ENCODE peak calls at places on chromosome 17, in seven cellular contexts. One of them, this sample, is unnamed.

GRCh38 chr17:66707051-66707450 is 127.9 kb upstream of the CACNG5 start:
- DNase-seq in lower lobe of right lung: no peak
- DNase-seq in HFF-Myc: no peak
- DNase-seq in ovary: no peak
- DNase-seq in GM23338: no peak
- DNase-seq in fibroblast of lung: no peak
- DNase-seq in stomach: no peak
- DNase-seq in this sample: no peak

GRCh38 chr17:41058741-41059140 is 1.2 kb downstream of the KRTAP2-3 start:
- DNase-seq in lower lobe of right lung: no peak
- DNase-seq in HFF-Myc: no peak
- DNase-seq in ovary: no peak
- DNase-seq in GM23338: no peak
- DNase-seq in fibroblast of lung: no peak
- DNase-seq in stomach: no peak
- DNase-seq in this sample: no peak

GRCh38 chr17:58329808-58330543 is 1.4 kb upstream of the TSPOAP1 start:
- DNase-seq in lower lobe of right lung: peak; percentile 5
- DNase-seq in HFF-Myc: no peak
- DNase-seq in ovary: no peak
- DNase-seq in GM23338: no peak
- DNase-seq in fibroblast of lung: no peak
- DNase-seq in stomach: no peak
- DNase-seq in this sample: no peak

GRCh38 chr17:66420961-66421371 is 118.6 kb downstream of the PRKCA start:
- DNase-seq in lower lobe of right lung: no peak
- DNase-seq in HFF-Myc: no peak
- DNase-seq in ovary: no peak
- DNase-seq in GM23338: no peak
- DNase-seq in fibroblast of lung: peak; percentile 78
- DNase-seq in stomach: no peak
- DNase-seq in this sample: no peak

GRCh38 chr17:28335959-28336871 is 654 bp downstream of the TNFAIP1 start:
- DNase-seq in lower lobe of right lung: no peak
- DNase-seq in HFF-Myc: peak; percentile 59
- DNase-seq in ovary: peak; percentile 62
- DNase-seq in GM23338: peak; percentile 94
- DNase-seq in fibroblast of lung: peak; percentile 71
- DNase-seq in stomach: peak; percentile 68
- DNase-seq in this sample: peak; percentile 80

GRCh38 chr17:52148288-52148968 is 10.1 kb downstream of the CA10 start:
- DNase-seq in lower lobe of right lung: no peak
- DNase-seq in HFF-Myc: no peak
- DNase-seq in ovary: no peak
- DNase-seq in GM23338: no peak
- DNase-seq in fibroblast of lung: no peak
- DNase-seq in stomach: no peak
- DNase-seq in this sample: no peak

GRCh38 chr17:74391771-74392170 is 24.5 kb downstream of the GPR142 start:
- DNase-seq in lower lobe of right lung: no peak
- DNase-seq in HFF-Myc: no peak
- DNase-seq in ovary: no peak
- DNase-seq in GM23338: no peak
- DNase-seq in fibroblast of lung: no peak
- DNase-seq in stomach: peak; percentile 48
- DNase-seq in this sample: no peak

GRCh38 chr17:55433629-55434422 is 12.2 kb upstream of the MMD start:
- DNase-seq in lower lobe of right lung: no peak
- DNase-seq in HFF-Myc: peak; percentile 93
- DNase-seq in ovary: no peak
- DNase-seq in GM23338: no peak
- DNase-seq in fibroblast of lung: peak; percentile 99
- DNase-seq in stomach: peak; percentile 46
- DNase-seq in this sample: peak; percentile 96

GRCh38 chr17:3335876-3336275 is 37.7 kb upstream of the OR3A1 start:
- DNase-seq in lower lobe of right lung: no peak
- DNase-seq in HFF-Myc: no peak
- DNase-seq in ovary: no peak
- DNase-seq in GM23338: peak; percentile 15
- DNase-seq in fibroblast of lung: no peak
- DNase-seq in stomach: no peak
- DNase-seq in this sample: no peak
- TF ChIP-seq CTCF in lower lobe of right lung: no peak
- TF ChIP-seq CTCF in HFF-Myc: no peak
- TF ChIP-seq CTCF in ovary: no peak
- TF ChIP-seq CTCF in GM23338: peak; percentile 55
- TF ChIP-seq CTCF in fibroblast of lung: no peak
- TF ChIP-seq CTCF in stomach: no peak
- TF ChIP-seq CTCF in this sample: peak; percentile 40

GRCh38 chr17:46730026-46730425 is 88.5 kb downstream of the WNT3 start:
- DNase-seq in lower lobe of right lung: no peak
- DNase-seq in HFF-Myc: no peak
- DNase-seq in ovary: no peak
- DNase-seq in GM23338: no peak
- DNase-seq in fibroblast of lung: no peak
- DNase-seq in stomach: no peak
- DNase-seq in this sample: no peak

GRCh38 chr17:46730679-46731078 is 87.8 kb downstream of the WNT3 start:
- DNase-seq in lower lobe of right lung: no peak
- DNase-seq in HFF-Myc: no peak
- DNase-seq in ovary: no peak
- DNase-seq in GM23338: no peak
- DNase-seq in fibroblast of lung: no peak
- DNase-seq in stomach: no peak
- DNase-seq in this sample: no peak

GRCh38 chr17:46726106-46726670 is 92.3 kb downstream of the WNT3 start:
- DNase-seq in lower lobe of right lung: no peak
- DNase-seq in HFF-Myc: no peak
- DNase-seq in ovary: no peak
- DNase-seq in GM23338: no peak
- DNase-seq in fibroblast of lung: peak; percentile 14
- DNase-seq in stomach: no peak
- DNase-seq in this sample: no peak

GRCh38 chr17:46732133-46732532 is 86.4 kb downstream of the WNT3 start:
- DNase-seq in lower lobe of right lung: no peak
- DNase-seq in HFF-Myc: no peak
- DNase-seq in ovary: no peak
- DNase-seq in GM23338: peak; percentile 12
- DNase-seq in fibroblast of lung: no peak
- DNase-seq in stomach: no peak
- DNase-seq in this sample: no peak

GRCh38 chr17:46727572-46728348 is 90.7 kb downstream of the WNT3 start:
- DNase-seq in lower lobe of right lung: no peak
- DNase-seq in HFF-Myc: peak; percentile 16
- DNase-seq in ovary: no peak
- DNase-seq in GM23338: no peak
- DNase-seq in fibroblast of lung: peak; percentile 23
- DNase-seq in stomach: no peak
- DNase-seq in this sample: no peak
- H3K4me3 ChIP-seq in lower lobe of right lung: no peak overlapping the region
- H3K4me3 ChIP-seq in HFF-Myc: no peak overlapping the region
- H3K4me3 ChIP-seq in ovary: no peak overlapping the region
- H3K4me3 ChIP-seq in GM23338: no peak overlapping the region
- H3K4me3 ChIP-seq in fibroblast of lung: no peak overlapping the region
- H3K4me3 ChIP-seq in stomach: no peak overlapping the region
- H3K4me3 ChIP-seq in this sample: no peak overlapping the region

GRCh38 chr17:34465756-34466155 is 102.7 kb upstream of the CCL1 start:
- DNase-seq in lower lobe of right lung: no peak
- DNase-seq in HFF-Myc: no peak
- DNase-seq in ovary: no peak
- DNase-seq in GM23338: no peak
- DNase-seq in fibroblast of lung: no peak
- DNase-seq in stomach: no peak
- DNase-seq in this sample: no peak
- TF ChIP-seq CTCF in lower lobe of right lung: no peak
- TF ChIP-seq CTCF in HFF-Myc: no peak
- TF ChIP-seq CTCF in ovary: no peak
- TF ChIP-seq CTCF in GM23338: no peak
- TF ChIP-seq CTCF in fibroblast of lung: no peak
- TF ChIP-seq CTCF in stomach: no peak
- TF ChIP-seq CTCF in this sample: no peak

GRCh38 chr17:2178798-2179505 is 124.0 kb downstream of the HIC1 start:
- DNase-seq in lower lobe of right lung: no peak
- DNase-seq in HFF-Myc: no peak
- DNase-seq in ovary: peak; percentile 54
- DNase-seq in GM23338: no peak
- DNase-seq in fibroblast of lung: no peak
- DNase-seq in stomach: no peak
- DNase-seq in this sample: no peak

GRCh38 chr17:2177235-2177811 is 122.4 kb downstream of the HIC1 start:
- DNase-seq in lower lobe of right lung: no peak
- DNase-seq in HFF-Myc: no peak
- DNase-seq in ovary: no peak
- DNase-seq in GM23338: no peak
- DNase-seq in fibroblast of lung: peak; percentile 63
- DNase-seq in stomach: no peak
- DNase-seq in this sample: no peak

GRCh38 chr17:2181206-2181983 is 122.2 kb downstream of the SMG6 start:
- DNase-seq in lower lobe of right lung: no peak
- DNase-seq in HFF-Myc: no peak
- DNase-seq in ovary: peak; percentile 82
- DNase-seq in GM23338: peak; percentile 25
- DNase-seq in fibroblast of lung: peak; percentile 95
- DNase-seq in stomach: no peak
- DNase-seq in this sample: no peak

GRCh38 chr17:2180768-2181167 is 122.8 kb downstream of the SMG6 start:
- DNase-seq in lower lobe of right lung: no peak
- DNase-seq in HFF-Myc: no peak
- DNase-seq in ovary: peak; percentile 8
- DNase-seq in GM23338: no peak
- DNase-seq in fibroblast of lung: no peak
- DNase-seq in stomach: no peak
- DNase-seq in this sample: no peak

GRCh38 chr17:2179615-2180295 is 123.8 kb downstream of the SMG6 start:
- DNase-seq in lower lobe of right lung: no peak
- DNase-seq in HFF-Myc: peak; percentile 99
- DNase-seq in ovary: peak; percentile 93
- DNase-seq in GM23338: no peak
- DNase-seq in fibroblast of lung: peak; percentile 100
- DNase-seq in stomach: peak; percentile 71
- DNase-seq in this sample: no peak
- H3K4me3 ChIP-seq in lower lobe of right lung: no peak overlapping the region
- H3K4me3 ChIP-seq in HFF-Myc: no peak overlapping the region
- H3K4me3 ChIP-seq in ovary: no peak overlapping the region
- H3K4me3 ChIP-seq in GM23338: no peak overlapping the region
- H3K4me3 ChIP-seq in fibroblast of lung: no peak overlapping the region
- H3K4me3 ChIP-seq in stomach: no peak overlapping the region
- H3K4me3 ChIP-seq in this sample: no peak overlapping the region

DNA sequence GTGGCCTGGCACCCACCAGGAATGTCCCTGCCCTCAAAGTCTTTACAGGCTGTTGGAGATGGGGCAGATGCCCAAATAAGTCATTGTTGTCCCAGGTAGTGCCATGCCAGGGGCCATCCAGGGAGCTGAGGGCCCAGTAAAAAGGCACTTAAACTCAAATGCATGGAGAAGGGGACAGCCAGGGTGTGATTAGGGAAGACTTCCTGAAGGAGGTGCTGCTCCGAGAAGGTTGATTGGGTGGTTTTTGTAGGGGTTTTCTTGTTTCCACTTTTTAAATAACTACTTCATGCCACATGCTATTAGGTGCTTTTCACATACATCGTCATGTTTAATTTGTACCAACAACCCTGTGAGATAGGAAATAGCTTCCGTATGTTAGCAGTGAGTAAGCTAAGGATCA is 66.9 kb downstream of the RAI1 start:
- DNase-seq in lower lobe of right lung: no peak
- DNase-seq in HFF-Myc: no peak
- DNase-seq in ovary: no peak
- DNase-seq in GM23338: peak; percentile 49
- DNase-seq in fibroblast of lung: no peak
- DNase-seq in stomach: no peak
- DNase-seq in this sample: no peak
- TF ChIP-seq CTCF in lower lobe of right lung: no peak
- TF ChIP-seq CTCF in HFF-Myc: peak; percentile 32
- TF ChIP-seq CTCF in ovary: no peak
- TF ChIP-seq CTCF in GM23338: peak; percentile 58
- TF ChIP-seq CTCF in fibroblast of lung: no peak
- TF ChIP-seq CTCF in stomach: no peak
- TF ChIP-seq CTCF in this sample: peak; percentile 28

GRCh38 chr17:69236464-69236863 is 7.8 kb upstream of the ABCA10 start:
- DNase-seq in lower lobe of right lung: no peak
- DNase-seq in HFF-Myc: no peak
- DNase-seq in ovary: no peak
- DNase-seq in GM23338: no peak
- DNase-seq in fibroblast of lung: no peak
- DNase-seq in stomach: no peak
- DNase-seq in this sample: no peak
- H3K4me3 ChIP-seq in lower lobe of right lung: no peak overlapping the region
- H3K4me3 ChIP-seq in HFF-Myc: no peak overlapping the region
- H3K4me3 ChIP-seq in ovary: no peak overlapping the region
- H3K4me3 ChIP-seq in GM23338: no peak overlapping the region
- H3K4me3 ChIP-seq in fibroblast of lung: no peak overlapping the region
- H3K4me3 ChIP-seq in stomach: no peak overlapping the region
- H3K4me3 ChIP-seq in this sample: no peak overlapping the region

GRCh38 chr17:38734235-38734633 is 4.1 kb downstream of the CISD3 start:
- DNase-seq in lower lobe of right lung: no peak
- DNase-seq in HFF-Myc: no peak
- DNase-seq in ovary: no peak
- DNase-seq in GM23338: no peak
- DNase-seq in fibroblast of lung: no peak
- DNase-seq in stomach: no peak
- DNase-seq in this sample: no peak
- TF ChIP-seq CTCF in lower lobe of right lung: no peak
- TF ChIP-seq CTCF in HFF-Myc: no peak
- TF ChIP-seq CTCF in ovary: no peak
- TF ChIP-seq CTCF in GM23338: no peak
- TF ChIP-seq CTCF in fibroblast of lung: no peak
- TF ChIP-seq CTCF in stomach: no peak
- TF ChIP-seq CTCF in this sample: no peak

GRCh38 chr17:39486242-39486641 is 25.0 kb downstream of the CDK12 start:
- DNase-seq in lower lobe of right lung: no peak
- DNase-seq in HFF-Myc: peak; percentile 26
- DNase-seq in ovary: no peak
- DNase-seq in GM23338: no peak
- DNase-seq in fibroblast of lung: peak; percentile 70
- DNase-seq in stomach: peak; percentile 8
- DNase-seq in this sample: no peak

GRCh38 chr17:39484178-39484577 is 22.9 kb downstream of the CDK12 start:
- DNase-seq in lower lobe of right lung: no peak
- DNase-seq in HFF-Myc: no peak
- DNase-seq in ovary: no peak
- DNase-seq in GM23338: no peak
- DNase-seq in fibroblast of lung: no peak
- DNase-seq in stomach: no peak
- DNase-seq in this sample: no peak

GRCh38 chr17:39483506-39483905 is 22.2 kb downstream of the CDK12 start:
- DNase-seq in lower lobe of right lung: no peak
- DNase-seq in HFF-Myc: no peak
- DNase-seq in ovary: no peak
- DNase-seq in GM23338: no peak
- DNase-seq in fibroblast of lung: no peak
- DNase-seq in stomach: no peak
- DNase-seq in this sample: no peak

GRCh38 chr17:39485555-39485954 is 24.3 kb downstream of the CDK12 start:
- DNase-seq in lower lobe of right lung: no peak
- DNase-seq in HFF-Myc: no peak
- DNase-seq in ovary: no peak
- DNase-seq in GM23338: no peak
- DNase-seq in fibroblast of lung: peak; percentile 80
- DNase-seq in stomach: no peak
- DNase-seq in this sample: peak; percentile 78

GRCh38 chr17:39487946-39488345 is 26.7 kb downstream of the CDK12 start:
- DNase-seq in lower lobe of right lung: no peak
- DNase-seq in HFF-Myc: no peak
- DNase-seq in ovary: no peak
- DNase-seq in GM23338: no peak
- DNase-seq in fibroblast of lung: no peak
- DNase-seq in stomach: no peak
- DNase-seq in this sample: no peak
- H3K4me3 ChIP-seq in lower lobe of right lung: no peak overlapping the region
- H3K4me3 ChIP-seq in HFF-Myc: no peak overlapping the region
- H3K4me3 ChIP-seq in ovary: no peak overlapping the region
- H3K4me3 ChIP-seq in GM23338: no peak overlapping the region
- H3K4me3 ChIP-seq in fibroblast of lung: no peak overlapping the region
- H3K4me3 ChIP-seq in stomach: no peak overlapping the region
- H3K4me3 ChIP-seq in this sample: no peak overlapping the region